ENCODE peak calls at places on chromosomes 13 and 19, in six cellular contexts. One of them, this sample, is unnamed.

GRCh38 chr19:42406111-42406510 is 16.0 kb upstream of the CNFN start:
- DNase-seq in mesenchymal stem cell: no peak
- DNase-seq in neuronal stem cell: no peak
- DNase-seq in H1: no peak
- DNase-seq in IMR-90: no peak
- DNase-seq in H9: no peak
- DNase-seq in this sample: no peak

GRCh38 chr13:78700121-78700910 is 41.4 kb upstream of the OBI1 start:
- DNase-seq in mesenchymal stem cell: no peak
- DNase-seq in IMR-90: peak
- DNase-seq in H9: no peak
- DNase-seq in neuronal stem cell: no peak
- DNase-seq in H1: no peak
- DNase-seq in this sample: no peak

GRCh38 chr13:38391341-38391740 is 41.7 kb downstream of the UFM1 start:
- DNase-seq in H9: no peak
- DNase-seq in mesenchymal stem cell: no peak
- DNase-seq in neuronal stem cell: no peak
- DNase-seq in IMR-90: no peak
- DNase-seq in H1: no peak
- DNase-seq in this sample: no peak

GRCh38 chr13:112699318-112699918 is 9.6 kb downstream of the ATP11A start:
- DNase-seq in H1: no peak
- DNase-seq in IMR-90: no peak
- DNase-seq in H9: peak
- DNase-seq in mesenchymal stem cell: no peak
- DNase-seq in neuronal stem cell: no peak
- DNase-seq in this sample: no peak

GRCh38 chr13:20566424-20566916 is 487 bp upstream of the IFT88 start:
- DNase-seq in H1: no peak
- DNase-seq in neuronal stem cell: no peak
- DNase-seq in IMR-90: peak
- DNase-seq in mesenchymal stem cell: peak
- DNase-seq in H9: no peak
- DNase-seq in this sample: peak

GRCh38 chr19:6138066-6138465 is 2.6 kb downstream of the ACSBG2 start:
- DNase-seq in H9: no peak
- DNase-seq in IMR-90: no peak
- DNase-seq in H1: no peak
- DNase-seq in mesenchymal stem cell: no peak
- DNase-seq in neuronal stem cell: no peak
- DNase-seq in this sample: no peak

GRCh38 chr19:33365676-33366075 is 7.8 kb upstream of the CEBPG start:
- DNase-seq in neuronal stem cell: no peak
- DNase-seq in IMR-90: no peak
- DNase-seq in mesenchymal stem cell: no peak
- DNase-seq in H1: no peak
- DNase-seq in H9: no peak
- DNase-seq in this sample: no peak

GRCh38 chr19:4647676-4648644 is 8.6 kb downstream of the TNFAIP8L1 start:
- DNase-seq in IMR-90: no peak
- DNase-seq in H1: peak
- DNase-seq in H9: peak
- DNase-seq in mesenchymal stem cell: peak
- DNase-seq in neuronal stem cell: no peak
- DNase-seq in this sample: no peak

GRCh38 chr19:49581007-49581508 is at the start of gene PRRG2:
- DNase-seq in neuronal stem cell: no peak
- DNase-seq in H1: peak
- DNase-seq in H9: peak
- DNase-seq in mesenchymal stem cell: no peak
- DNase-seq in IMR-90: no peak
- DNase-seq in this sample: peak

GRCh38 chr13:92054389-92054788 is 656.0 kb downstream of the GPC5 start:
- DNase-seq in H9: no peak
- DNase-seq in H1: no peak
- DNase-seq in neuronal stem cell: no peak
- DNase-seq in mesenchymal stem cell: no peak
- DNase-seq in IMR-90: no peak
- DNase-seq in this sample: no peak

GRCh38 chr19:51441410-51442390 is 16.6 kb downstream of the SIGLEC8 start:
- DNase-seq in neuronal stem cell: no peak
- DNase-seq in H1: no peak
- DNase-seq in IMR-90: no peak
- DNase-seq in mesenchymal stem cell: no peak
- DNase-seq in H9: no peak
- DNase-seq in this sample: peak

GRCh38 chr13:67474114-67474513 is 244.0 kb upstream of the PCDH9 start:
- DNase-seq in H9: no peak
- DNase-seq in IMR-90: no peak
- DNase-seq in neuronal stem cell: no peak
- DNase-seq in mesenchymal stem cell: no peak
- DNase-seq in H1: no peak
- DNase-seq in this sample: no peak

GRCh38 chr19:17415107-17415506 is 4.7 kb upstream of the MVB12A start:
- DNase-seq in IMR-90: no peak
- DNase-seq in mesenchymal stem cell: peak
- DNase-seq in H9: peak
- DNase-seq in neuronal stem cell: no peak
- DNase-seq in H1: no peak
- DNase-seq in this sample: no peak

GRCh38 chr13:66216723-66217122 is 1013.4 kb downstream of the PCDH9 start:
- DNase-seq in H1: no peak
- DNase-seq in IMR-90: no peak
- DNase-seq in neuronal stem cell: no peak
- DNase-seq in H9: no peak
- DNase-seq in mesenchymal stem cell: no peak
- DNase-seq in this sample: no peak

GRCh38 chr19:49689133-49690072 is at the start of gene ADM5:
- DNase-seq in neuronal stem cell: no peak
- DNase-seq in IMR-90: no peak
- DNase-seq in H1: peak
- DNase-seq in H9: peak
- DNase-seq in mesenchymal stem cell: no peak
- DNase-seq in this sample: peak

GRCh38 chr13:24618219-24618955 is 61.8 kb upstream of the ATP12A start:
- DNase-seq in H1: no peak
- DNase-seq in neuronal stem cell: no peak
- DNase-seq in mesenchymal stem cell: no peak
- DNase-seq in IMR-90: no peak
- DNase-seq in H9: no peak
- DNase-seq in this sample: no peak

GRCh38 chr19:17772172-17772571 is 20.9 kb downstream of the FCHO1 start:
- DNase-seq in neuronal stem cell: no peak
- DNase-seq in H1: no peak
- DNase-seq in IMR-90: peak
- DNase-seq in H9: no peak
- DNase-seq in mesenchymal stem cell: peak
- DNase-seq in this sample: no peak

GRCh38 chr19:35562336-35562735 is 1.1 kb downstream of the ATP4A start:
- DNase-seq in neuronal stem cell: no peak
- DNase-seq in mesenchymal stem cell: no peak
- DNase-seq in IMR-90: no peak
- DNase-seq in H9: no peak
- DNase-seq in H1: no peak
- DNase-seq in this sample: no peak

GRCh38 chr13:113963376-113963775 is 10.5 kb downstream of the C13orf46 start:
- DNase-seq in IMR-90: no peak
- DNase-seq in H9: no peak
- DNase-seq in mesenchymal stem cell: no peak
- DNase-seq in H1: no peak
- DNase-seq in neuronal stem cell: no peak
- DNase-seq in this sample: no peak

GRCh38 chr19:4811328-4812131 is 20.0 kb downstream of the TICAM1 start:
- DNase-seq in H9: peak
- DNase-seq in H1: peak
- DNase-seq in mesenchymal stem cell: peak
- DNase-seq in neuronal stem cell: peak
- DNase-seq in IMR-90: peak
- DNase-seq in this sample: peak

GRCh38 chr13:44989941-44990340 is 603 bp downstream of the GPALPP1 start:
- DNase-seq in mesenchymal stem cell: no peak
- DNase-seq in IMR-90: no peak
- DNase-seq in H1: no peak
- DNase-seq in H9: no peak
- DNase-seq in neuronal stem cell: no peak
- DNase-seq in this sample: peak

GRCh38 chr13:76425930-76426329 is 460.3 kb downstream of the KCTD12 start:
- DNase-seq in mesenchymal stem cell: peak
- DNase-seq in IMR-90: peak
- DNase-seq in H9: no peak
- DNase-seq in H1: no peak
- DNase-seq in neuronal stem cell: no peak
- DNase-seq in this sample: no peak

GRCh38 chr13:21676611-21677021 is 5.7 kb downstream of the FGF9 start:
- DNase-seq in H1: peak
- DNase-seq in mesenchymal stem cell: no peak
- DNase-seq in neuronal stem cell: peak
- DNase-seq in IMR-90: no peak
- DNase-seq in H9: peak
- DNase-seq in this sample: no peak

GRCh38 chr13:112233716-112234115 is 142.4 kb upstream of the SPACA7 start:
- DNase-seq in IMR-90: no peak
- DNase-seq in H1: no peak
- DNase-seq in mesenchymal stem cell: no peak
- DNase-seq in H9: no peak
- DNase-seq in neuronal stem cell: no peak
- DNase-seq in this sample: no peak

GRCh38 chr19:38373907-38374331 is 452 bp upstream of the PSMD8 start:
- DNase-seq in IMR-90: no peak
- DNase-seq in H9: no peak
- DNase-seq in H1: no peak
- DNase-seq in neuronal stem cell: no peak
- DNase-seq in mesenchymal stem cell: no peak
- DNase-seq in this sample: no peak

GRCh38 chr19:38370299-38370698 is 4.1 kb upstream of the PSMD8 start:
- DNase-seq in IMR-90: no peak
- DNase-seq in mesenchymal stem cell: no peak
- DNase-seq in neuronal stem cell: no peak
- DNase-seq in H1: no peak
- DNase-seq in H9: no peak
- DNase-seq in this sample: no peak

GRCh38 chr19:38374332-38375097 is at the start of gene PSMD8:
- DNase-seq in mesenchymal stem cell: peak
- DNase-seq in neuronal stem cell: peak
- DNase-seq in H9: peak
- DNase-seq in IMR-90: peak
- DNase-seq in H1: peak
- DNase-seq in this sample: peak

GRCh38 chr19:38369584-38369983 is 4.8 kb upstream of the PSMD8 start:
- DNase-seq in IMR-90: no peak
- DNase-seq in H9: no peak
- DNase-seq in neuronal stem cell: no peak
- DNase-seq in mesenchymal stem cell: no peak
- DNase-seq in H1: no peak
- DNase-seq in this sample: no peak

DNA sequence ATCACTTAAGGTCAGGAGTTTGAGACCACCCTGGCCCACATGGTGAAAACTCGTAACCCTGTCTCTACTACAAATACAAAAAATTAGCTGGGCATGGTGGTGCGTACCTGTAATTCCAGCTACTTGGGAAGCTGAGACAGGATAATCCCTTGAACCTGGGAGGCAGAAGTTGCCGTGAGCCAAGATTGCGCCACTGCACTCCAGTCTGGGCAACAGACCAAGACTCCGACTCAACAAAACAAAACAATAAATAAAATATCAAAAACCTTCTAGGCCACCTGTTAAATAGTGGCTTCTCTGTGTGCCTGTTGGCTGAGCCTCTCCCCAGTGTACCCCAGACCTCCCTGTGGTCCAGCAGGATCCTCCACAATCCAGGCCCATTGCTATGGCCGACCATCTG is 3.3 kb upstream of the PSMD8 start:
- DNase-seq in neuronal stem cell: no peak
- DNase-seq in H9: no peak
- DNase-seq in IMR-90: no peak
- DNase-seq in mesenchymal stem cell: no peak
- DNase-seq in H1: no peak
- DNase-seq in this sample: no peak
- H3K14ac ChIP-seq in neuronal stem cell: no peak
- H3K14ac ChIP-seq in H9: no peak
- H3K14ac ChIP-seq in IMR-90: no peak
- H3K14ac ChIP-seq in mesenchymal stem cell: no peak
- H3K14ac ChIP-seq in H1: no peak
- H3K14ac ChIP-seq in this sample: no peak

GRCh38 chr19:2797280-2797679 is 12.0 kb downstream of the THOP1 start:
- DNase-seq in H1: no peak
- DNase-seq in IMR-90: no peak
- DNase-seq in neuronal stem cell: no peak
- DNase-seq in mesenchymal stem cell: no peak
- DNase-seq in H9: no peak
- DNase-seq in this sample: no peak
- H3K14ac ChIP-seq in H1: no peak
- H3K14ac ChIP-seq in IMR-90: no peak
- H3K14ac ChIP-seq in neuronal stem cell: no peak
- H3K14ac ChIP-seq in mesenchymal stem cell: no peak
- H3K14ac ChIP-seq in H9: no peak
- H3K14ac ChIP-seq in this sample: no peak

GRCh38 chr13:51041126-51041525 is 69.9 kb downstream of the C13orf42 start:
- DNase-seq in H1: no peak
- DNase-seq in H9: no peak
- DNase-seq in neuronal stem cell: no peak
- DNase-seq in IMR-90: no peak
- DNase-seq in mesenchymal stem cell: no peak
- DNase-seq in this sample: no peak
- H3K14ac ChIP-seq in H1: no peak
- H3K14ac ChIP-seq in H9: no peak
- H3K14ac ChIP-seq in neuronal stem cell: no peak
- H3K14ac ChIP-seq in IMR-90: no peak
- H3K14ac ChIP-seq in mesenchymal stem cell: no peak
- H3K14ac ChIP-seq in this sample: no peak

GRCh38 chr19:23800868-23801267 is 42.2 kb upstream of the ZNF681 start:
- DNase-seq in H1: no peak
- DNase-seq in mesenchymal stem cell: no peak
- DNase-seq in neuronal stem cell: no peak
- DNase-seq in IMR-90: no peak
- DNase-seq in H9: no peak
- DNase-seq in this sample: no peak
- H3K14ac ChIP-seq in H1: no peak
- H3K14ac ChIP-seq in mesenchymal stem cell: no peak
- H3K14ac ChIP-seq in neuronal stem cell: no peak
- H3K14ac ChIP-seq in IMR-90: no peak
- H3K14ac ChIP-seq in H9: no peak
- H3K14ac ChIP-seq in this sample: no peak

DNA sequence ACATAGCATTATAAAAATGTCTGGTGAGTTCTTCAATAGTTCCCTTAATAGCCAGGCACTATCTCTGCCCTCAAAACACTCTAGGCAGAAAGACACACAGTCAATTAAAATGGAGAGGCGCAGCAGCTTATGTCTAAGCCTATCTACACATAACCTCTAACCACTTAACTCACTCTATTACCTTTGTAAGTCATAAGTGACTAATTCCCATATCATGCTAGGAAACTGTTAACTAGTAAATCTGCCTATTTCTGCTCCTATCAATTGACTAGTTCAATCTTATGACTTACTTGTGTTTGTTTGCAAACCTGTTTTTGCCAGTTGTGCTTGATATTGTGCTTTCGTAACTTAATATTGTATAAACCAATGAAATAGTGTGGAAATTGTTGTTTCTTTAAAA is 3.2 kb downstream of the CCDC122 start:
- DNase-seq in H9: no peak
- DNase-seq in IMR-90: no peak
- DNase-seq in H1: no peak
- DNase-seq in mesenchymal stem cell: no peak
- DNase-seq in neuronal stem cell: no peak
- DNase-seq in this sample: no peak
- H3K14ac ChIP-seq in H9: no peak
- H3K14ac ChIP-seq in IMR-90: no peak
- H3K14ac ChIP-seq in H1: no peak
- H3K14ac ChIP-seq in mesenchymal stem cell: no peak
- H3K14ac ChIP-seq in neuronal stem cell: no peak
- H3K14ac ChIP-seq in this sample: no peak

GRCh38 chr13:71124230-71124629 is 742.8 kb downstream of the DACH1 start:
- DNase-seq in neuronal stem cell: no peak
- DNase-seq in H9: no peak
- DNase-seq in mesenchymal stem cell: no peak
- DNase-seq in IMR-90: no peak
- DNase-seq in H1: no peak
- DNase-seq in this sample: no peak
- H3K14ac ChIP-seq in neuronal stem cell: no peak
- H3K14ac ChIP-seq in H9: no peak
- H3K14ac ChIP-seq in mesenchymal stem cell: no peak
- H3K14ac ChIP-seq in IMR-90: no peak
- H3K14ac ChIP-seq in H1: no peak
- H3K14ac ChIP-seq in this sample: no peak